ENCODE peak calls at places on chromosome X, in four cellular contexts. L is tibial artery, C is stomach, P is WERI-Rb-1. M is an unnamed sample.

GRCh38 chrX:150547511-150548115 is 20.8 kb upstream of the MTM1 start:
- DNase-seq in L (peak; percentile 89), P (peak; percentile 52), C (peak; percentile 66), M (peak; percentile 56)

GRCh38 chrX:13371191-13371590 is 51.3 kb upstream of the ATXN3L start:
- DNase-seq in C (no peak), L (no peak), P (no peak), M (peak; percentile 21)

GRCh38 chrX:109902665-109903064 is 100.2 kb upstream of the TMEM164 start:
- DNase-seq in C (no peak), L (no peak), P (no peak), M (peak; percentile 36)

GRCh38 chrX:39772057-39772832 is 325.5 kb downstream of the BCOR start:
- DNase-seq in P (no peak), C (peak; percentile 30), L (no peak), M (no peak)

GRCh38 chrX:135484636-135485289 is 35.7 kb upstream of the INTS6L start:
- DNase-seq in P (no peak), L (no peak), C (no peak), M (peak; percentile 68)

GRCh38 chrX:23783569-23784486 is 855 bp downstream of the SAT1 start:
- DNase-seq in P (no peak), L (no peak), C (no peak), M (peak; percentile 39)

GRCh38 chrX:66015152-66015827 is 24.6 kb downstream of the VSIG4 start:
- DNase-seq in P (no peak), L (no peak), C (no peak), M (peak; percentile 10)

GRCh38 chrX:106999002-106999975 is 723 bp downstream of the MORC4 start:
- DNase-seq in L (peak; percentile 64), P (peak; percentile 37), C (peak; percentile 56), M (peak; percentile 64)

GRCh38 chrX:49291615-49292337 is 11.7 kb upstream of the GAGE10 start:
- DNase-seq in P (peak; percentile 66), L (peak; percentile 70), C (peak; percentile 69), M (peak; percentile 68)

GRCh38 chrX:124594017-124594651 is 247.8 kb downstream of the SH2D1A start:
- DNase-seq in C (no peak), P (no peak), L (no peak), M (no peak)

GRCh38 chrX:133215747-133216146 is 2.4 kb downstream of the TFDP3 start:
- DNase-seq in P (no peak), C (no peak), L (no peak), M (no peak)

GRCh38 chrX:153881281-153881680 is 4.7 kb downstream of the L1CAM start:
- DNase-seq in C (no peak), P (no peak), L (no peak), M (no peak)

GRCh38 chrX:9378980-9379696 is 85.7 kb upstream of the TBL1X start:
- DNase-seq in P (no peak), C (no peak), L (no peak), M (peak; percentile 62)

GRCh38 chrX:43750248-43750676 is 94.2 kb downstream of the MAOA start:
- DNase-seq in L (peak; percentile 67), P (peak; percentile 56), C (peak; percentile 49), M (peak; percentile 64)

GRCh38 chrX:39645059-39645895 is 452.5 kb downstream of the BCOR start:
- DNase-seq in L (peak; percentile 91), C (no peak), P (peak; percentile 30), M (peak; percentile 85)

GRCh38 chrX:2320580-2321327 is 180.0 kb downstream of the DHRSX start:
- DNase-seq in P (peak; percentile 15), L (no peak), C (peak; percentile 48), M (peak; percentile 71)
- H3K4me3 ChIP-seq in P (no peak overlapping the region), L (no peak overlapping the region), C (no peak overlapping the region), M (no peak overlapping the region)

DNA sequence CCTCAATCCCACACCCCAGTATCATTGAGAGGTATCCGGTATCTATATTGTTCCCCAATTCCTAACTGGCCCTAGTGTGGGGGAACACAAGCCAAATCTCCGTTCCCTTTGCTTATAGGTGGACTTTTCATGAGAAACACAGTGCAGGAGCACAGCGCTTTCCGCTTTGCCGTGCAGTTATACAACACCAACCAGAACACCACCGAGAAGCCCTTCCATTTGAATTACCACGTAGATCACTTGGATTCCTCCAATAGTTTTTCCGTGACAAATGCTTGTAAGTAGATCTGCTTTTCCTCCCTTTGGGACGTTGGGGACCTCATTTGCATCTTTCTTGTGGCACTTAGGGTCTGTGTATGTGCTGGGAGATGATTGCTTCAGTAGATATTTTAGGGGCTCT is 1.6 kb downstream of the GRIA3 start:
- DNase-seq in C (no peak), P (no peak), L (no peak), M (no peak)
- H3K4me3 ChIP-seq in C (no peak overlapping the region), P (no peak overlapping the region), L (peak overlapping the region; percentile 58), M (no peak overlapping the region)

DNA sequence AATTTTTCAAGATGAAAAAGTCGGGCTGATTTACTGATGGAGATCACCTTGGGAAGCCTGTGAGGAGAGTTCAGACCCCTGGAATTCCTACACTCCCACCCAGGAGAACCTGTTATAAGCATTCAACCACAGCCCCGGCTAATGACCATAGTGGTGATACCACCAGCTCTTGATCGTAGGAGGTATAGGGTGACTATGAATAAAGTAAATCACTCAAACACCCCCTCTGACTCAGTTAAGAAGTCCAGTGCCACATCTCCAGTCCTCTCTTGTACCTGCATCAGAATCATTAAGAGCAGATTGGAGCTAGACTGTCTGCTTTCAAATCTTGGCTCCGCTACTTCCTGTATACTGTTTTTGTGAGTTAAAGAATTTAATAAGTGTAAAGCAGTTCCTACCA is 565.0 kb upstream of the DIPK2B start:
- DNase-seq in P (no peak), C (no peak), L (no peak), M (no peak)
- H3K4me3 ChIP-seq in P (no peak overlapping the region), C (no peak overlapping the region), L (no peak overlapping the region), M (no peak overlapping the region)

DNA sequence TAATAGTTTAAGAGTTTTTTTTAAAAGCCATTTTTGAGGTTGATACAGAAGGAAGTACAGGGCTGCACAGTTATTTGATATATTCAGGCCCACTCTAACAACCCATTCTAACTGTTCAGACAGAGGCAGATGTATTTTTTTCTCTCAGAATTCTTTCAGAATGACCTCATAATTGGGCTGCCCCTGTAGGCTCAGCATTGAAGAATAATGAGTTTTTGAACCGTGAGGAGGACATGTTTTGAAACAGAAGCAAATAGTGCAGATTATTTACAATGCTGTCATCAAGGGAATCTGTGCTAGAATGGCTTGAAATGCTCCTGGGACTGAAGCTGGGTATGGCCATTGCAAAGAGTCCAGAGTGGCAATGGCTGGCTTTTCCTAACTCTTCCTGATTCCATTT is 158.2 kb downstream of the SOX3 start:
- DNase-seq in L (no peak), P (no peak), C (no peak), M (no peak)
- H3K4me3 ChIP-seq in L (no peak overlapping the region), P (no peak overlapping the region), C (no peak overlapping the region), M (no peak overlapping the region)

GRCh38 chrX:113594504-113594903 is 753.9 kb upstream of the AMOT start:
- DNase-seq in L (no peak), P (no peak), C (no peak), M (no peak)
- H3K4me3 ChIP-seq in L (no peak overlapping the region), P (no peak overlapping the region), C (no peak overlapping the region), M (no peak overlapping the region)

GRCh38 chrX:131081772-131082755 is 23.9 kb downstream of the ARHGAP36 start:
- DNase-seq in L (no peak), C (no peak), P (no peak), M (no peak)
- H3K4me3 ChIP-seq in L (no peak overlapping the region), C (no peak overlapping the region), P (peak overlapping the region; percentile 32), M (no peak overlapping the region)

GRCh38 chrX:45622538-45622937 is 421.9 kb upstream of the DIPK2B start:
- DNase-seq in C (no peak), L (no peak), P (no peak), M (peak; percentile 10)
- H3K4me3 ChIP-seq in C (no peak overlapping the region), L (no peak overlapping the region), P (no peak overlapping the region), M (no peak overlapping the region)